ENCODE peak calls at places on chromosomes 4 and X, in six cellular contexts. Q is stimulated activated CD4-positive, alpha-beta T cell treated with anti-CD3 and anti-CD28 coated beads, TNF-alpha, amount 100 ng/mL, for 48 hours; M is mammary epithelial cell; H is hepatic stellate cell; Z is NCI-H1436 treated with DMSO at 0.1 percent for 48 hours; D is effector CD4-positive, alpha-beta T cell. F is an unnamed sample.

GRCh38 chrX:12118134-12118533 is 20.1 kb upstream of the FRMPD4 start:
- DNase-seq in Z (no peak), D (no peak), Q (no peak), M (no peak), H (no peak), F (no peak)

GRCh38 chr4:67785528-67785927 is 31.3 kb upstream of the GNRHR start:
- DNase-seq in D (no peak), M (peak; percentile 25), Z (no peak), Q (no peak), H (no peak), F (no peak)

GRCh38 chr4:78779280-78779679 is 3.1 kb downstream of the BMP2K start:
- DNase-seq in H (no peak), D (no peak), Z (no peak), Q (no peak), M (no peak), F (no peak)

GRCh38 chr4:17583944-17584343 is 6.9 kb downstream of the LAP3 start:
- DNase-seq in Q (no peak), D (no peak), M (no peak), Z (no peak), H (no peak), F (no peak)

GRCh38 chr4:88144048-88144447 is 14.4 kb downstream of the ABCG2 start:
- DNase-seq in Z (no peak), H (no peak), Q (no peak), D (no peak), M (no peak), F (no peak)

GRCh38 chr4:173525118-173526033 is 4.7 kb downstream of the HAND2 start:
- DNase-seq in M (no peak), Z (no peak), D (no peak), Q (no peak), H (peak; percentile 48), F (no peak)

GRCh38 chr4:1309261-1310010 is 19.7 kb downstream of the MAEA start:
- DNase-seq in Z (no peak), M (peak; percentile 88), Q (peak; percentile 14), H (peak; percentile 99), D (peak; percentile 50), F (peak; percentile 65)

GRCh38 chr4:186878203-186878800 is 154.6 kb upstream of the FAT1 start:
- DNase-seq in H (no peak), Z (no peak), D (no peak), M (no peak), Q (no peak), F (no peak)

GRCh38 chr4:125187621-125188176 is 127.1 kb upstream of the FAT4 start:
- DNase-seq in Q (no peak), D (no peak), H (no peak), Z (no peak), M (peak; percentile 77), F (no peak)

GRCh38 chrX:106177106-106177981 is 9.2 kb downstream of the PWWP3B start:
- DNase-seq in Z (no peak), H (no peak), M (no peak), Q (no peak), D (no peak), F (no peak)

GRCh38 chr4:163164591-163164990 is 2.1 kb downstream of the NAF1 start:
- DNase-seq in Z (no peak), H (no peak), D (no peak), M (peak; percentile 68), Q (no peak), F (no peak)

GRCh38 chr4:121574618-121575017 is 122.2 kb downstream of the ANXA5 start:
- DNase-seq in Q (no peak), D (no peak), Z (no peak), H (no peak), M (no peak), F (no peak)

GRCh38 chr4:84565951-84566350 is 17.0 kb upstream of the CDS1 start:
- DNase-seq in H (no peak), Q (no peak), Z (no peak), M (no peak), D (no peak), F (no peak)

F was measured in CD14-positive monocyte.